ENCODE peak calls at places on chromosome 13, in nine cellular contexts. One of them, this sample, is unnamed.

GRCh38 chr13:89239361-89240127 is 1568.4 kb downstream of the SLITRK5 start:
- DNase-seq in lung: no peak
- DNase-seq in brain microvascular endothelial cell: no peak
- DNase-seq in tibial nerve: no peak
- DNase-seq in transverse colon: no peak
- DNase-seq in left ventricle myocardium inferior: no peak
- DNase-seq in uterus: no peak
- DNase-seq in breast epithelium: no peak
- DNase-seq in fibroblast of lung: no peak
- DNase-seq in this sample: no peak

GRCh38 chr13:78680611-78681010 is 21.7 kb upstream of the OBI1 start:
- DNase-seq in fibroblast of lung: no peak
- DNase-seq in breast epithelium: no peak
- DNase-seq in transverse colon: no peak
- DNase-seq in brain microvascular endothelial cell: no peak
- DNase-seq in uterus: no peak
- DNase-seq in lung: no peak
- DNase-seq in left ventricle myocardium inferior: no peak
- DNase-seq in tibial nerve: no peak
- DNase-seq in this sample: no peak

GRCh38 chr13:73040479-73040878 is 18.3 kb upstream of the KLF5 start:
- DNase-seq in transverse colon: no peak
- DNase-seq in brain microvascular endothelial cell: no peak
- DNase-seq in breast epithelium: no peak
- DNase-seq in uterus: no peak
- DNase-seq in lung: no peak
- DNase-seq in left ventricle myocardium inferior: no peak
- DNase-seq in tibial nerve: no peak
- DNase-seq in fibroblast of lung: no peak
- DNase-seq in this sample: no peak

GRCh38 chr13:112346899-112347229 is 29.3 kb upstream of the SPACA7 start:
- DNase-seq in left ventricle myocardium inferior: no peak
- DNase-seq in brain microvascular endothelial cell: no peak
- DNase-seq in uterus: no peak
- DNase-seq in transverse colon: no peak
- DNase-seq in fibroblast of lung: no peak
- DNase-seq in lung: no peak
- DNase-seq in breast epithelium: no peak
- DNase-seq in tibial nerve: no peak
- DNase-seq in this sample: no peak

GRCh38 chr13:44437356-44438233 is 64.0 kb downstream of the SERP2 start:
- DNase-seq in left ventricle myocardium inferior: no peak
- DNase-seq in breast epithelium: no peak
- DNase-seq in fibroblast of lung: peak
- DNase-seq in tibial nerve: no peak
- DNase-seq in uterus: no peak
- DNase-seq in lung: no peak
- DNase-seq in transverse colon: no peak
- DNase-seq in brain microvascular endothelial cell: no peak
- DNase-seq in this sample: no peak

GRCh38 chr13:63025741-63026140 is 1610.1 kb upstream of the PCDH20 start:
- DNase-seq in fibroblast of lung: no peak
- DNase-seq in transverse colon: no peak
- DNase-seq in brain microvascular endothelial cell: no peak
- DNase-seq in breast epithelium: no peak
- DNase-seq in lung: no peak
- DNase-seq in uterus: no peak
- DNase-seq in left ventricle myocardium inferior: no peak
- DNase-seq in tibial nerve: no peak
- DNase-seq in this sample: no peak

GRCh38 chr13:45367995-45368394 is 27.0 kb upstream of the TPT1 start:
- DNase-seq in left ventricle myocardium inferior: no peak
- DNase-seq in uterus: no peak
- DNase-seq in breast epithelium: no peak
- DNase-seq in transverse colon: no peak
- DNase-seq in tibial nerve: no peak
- DNase-seq in lung: no peak
- DNase-seq in fibroblast of lung: no peak
- DNase-seq in brain microvascular endothelial cell: no peak
- DNase-seq in this sample: no peak

GRCh38 chr13:22325761-22326160 is 654.9 kb downstream of the FGF9 start:
- DNase-seq in brain microvascular endothelial cell: no peak
- DNase-seq in transverse colon: no peak
- DNase-seq in breast epithelium: no peak
- DNase-seq in tibial nerve: no peak
- DNase-seq in uterus: no peak
- DNase-seq in fibroblast of lung: no peak
- DNase-seq in left ventricle myocardium inferior: no peak
- DNase-seq in lung: no peak
- DNase-seq in this sample: no peak

GRCh38 chr13:90154311-90154960 is 1193.1 kb upstream of the MIR17HG start:
- DNase-seq in tibial nerve: no peak
- DNase-seq in left ventricle myocardium inferior: no peak
- DNase-seq in fibroblast of lung: peak
- DNase-seq in brain microvascular endothelial cell: no peak
- DNase-seq in lung: no peak
- DNase-seq in breast epithelium: no peak
- DNase-seq in transverse colon: no peak
- DNase-seq in uterus: no peak
- DNase-seq in this sample: no peak

GRCh38 chr13:109155301-109155761 is 525.9 kb downstream of the MYO16 start:
- DNase-seq in transverse colon: no peak
- DNase-seq in fibroblast of lung: peak
- DNase-seq in brain microvascular endothelial cell: peak
- DNase-seq in tibial nerve: no peak
- DNase-seq in breast epithelium: no peak
- DNase-seq in lung: peak
- DNase-seq in uterus: no peak
- DNase-seq in left ventricle myocardium inferior: no peak
- DNase-seq in this sample: peak

GRCh38 chr13:95533545-95534135 is 18.9 kb upstream of the CLDN10 start:
- DNase-seq in lung: no peak
- DNase-seq in breast epithelium: no peak
- DNase-seq in brain microvascular endothelial cell: no peak
- DNase-seq in transverse colon: peak
- DNase-seq in uterus: no peak
- DNase-seq in fibroblast of lung: no peak
- DNase-seq in left ventricle myocardium inferior: no peak
- DNase-seq in tibial nerve: no peak
- DNase-seq in this sample: no peak

GRCh38 chr13:73421310-73421912 is 362.6 kb downstream of the KLF5 start:
- DNase-seq in tibial nerve: no peak
- DNase-seq in brain microvascular endothelial cell: no peak
- DNase-seq in lung: no peak
- DNase-seq in transverse colon: peak
- DNase-seq in breast epithelium: no peak
- DNase-seq in left ventricle myocardium inferior: no peak
- DNase-seq in uterus: no peak
- DNase-seq in fibroblast of lung: peak
- DNase-seq in this sample: peak

GRCh38 chr13:61286148-61286745 is 129.4 kb downstream of the PCDH20 start:
- DNase-seq in tibial nerve: no peak
- DNase-seq in transverse colon: no peak
- DNase-seq in uterus: no peak
- DNase-seq in fibroblast of lung: no peak
- DNase-seq in breast epithelium: no peak
- DNase-seq in lung: no peak
- DNase-seq in left ventricle myocardium inferior: no peak
- DNase-seq in brain microvascular endothelial cell: no peak
- DNase-seq in this sample: no peak

GRCh38 chr13:33606692-33607091 is 211.3 kb upstream of the RFC3 start:
- DNase-seq in breast epithelium: no peak
- DNase-seq in lung: no peak
- DNase-seq in brain microvascular endothelial cell: no peak
- DNase-seq in tibial nerve: no peak
- DNase-seq in fibroblast of lung: no peak
- DNase-seq in transverse colon: no peak
- DNase-seq in left ventricle myocardium inferior: no peak
- DNase-seq in uterus: no peak
- DNase-seq in this sample: no peak

GRCh38 chr13:91291078-91291477 is 56.4 kb upstream of the MIR17HG start:
- DNase-seq in transverse colon: no peak
- DNase-seq in tibial nerve: no peak
- DNase-seq in fibroblast of lung: no peak
- DNase-seq in lung: no peak
- DNase-seq in breast epithelium: no peak
- DNase-seq in uterus: no peak
- DNase-seq in left ventricle myocardium inferior: no peak
- DNase-seq in brain microvascular endothelial cell: no peak
- DNase-seq in this sample: no peak

GRCh38 chr13:44313674-44314073 is 60.0 kb upstream of the SERP2 start:
- DNase-seq in lung: no peak
- DNase-seq in uterus: no peak
- DNase-seq in breast epithelium: no peak
- DNase-seq in brain microvascular endothelial cell: peak
- DNase-seq in left ventricle myocardium inferior: no peak
- DNase-seq in fibroblast of lung: peak
- DNase-seq in tibial nerve: no peak
- DNase-seq in transverse colon: no peak
- DNase-seq in this sample: peak

GRCh38 chr13:71906438-71906837 is 39.4 kb upstream of the DACH1 start:
- DNase-seq in lung: no peak
- DNase-seq in breast epithelium: no peak
- DNase-seq in left ventricle myocardium inferior: no peak
- DNase-seq in uterus: no peak
- DNase-seq in fibroblast of lung: no peak
- DNase-seq in transverse colon: no peak
- DNase-seq in brain microvascular endothelial cell: no peak
- DNase-seq in tibial nerve: no peak
- DNase-seq in this sample: no peak

GRCh38 chr13:20125129-20125782 is 35.6 kb downstream of the GJA3 start:
- DNase-seq in uterus: no peak
- DNase-seq in lung: no peak
- DNase-seq in fibroblast of lung: peak
- DNase-seq in breast epithelium: no peak
- DNase-seq in tibial nerve: no peak
- DNase-seq in left ventricle myocardium inferior: no peak
- DNase-seq in transverse colon: no peak
- DNase-seq in brain microvascular endothelial cell: peak
- DNase-seq in this sample: no peak

GRCh38 chr13:49749852-49750251 is 42.6 kb downstream of the KPNA3 start:
- DNase-seq in left ventricle myocardium inferior: no peak
- DNase-seq in breast epithelium: no peak
- DNase-seq in fibroblast of lung: peak
- DNase-seq in uterus: no peak
- DNase-seq in lung: no peak
- DNase-seq in brain microvascular endothelial cell: no peak
- DNase-seq in tibial nerve: no peak
- DNase-seq in transverse colon: no peak
- DNase-seq in this sample: no peak
- H3K4me3 ChIP-seq in left ventricle myocardium inferior: no peak
- H3K4me3 ChIP-seq in breast epithelium: no peak
- H3K4me3 ChIP-seq in fibroblast of lung: no peak
- H3K4me3 ChIP-seq in uterus: no peak
- H3K4me3 ChIP-seq in lung: no peak
- H3K4me3 ChIP-seq in brain microvascular endothelial cell: no peak
- H3K4me3 ChIP-seq in tibial nerve: no peak
- H3K4me3 ChIP-seq in transverse colon: no peak
- H3K4me3 ChIP-seq in this sample: no peak

GRCh38 chr13:39602277-39602613 is 748 bp downstream of the LHFPL6 start:
- DNase-seq in transverse colon: no peak
- DNase-seq in breast epithelium: no peak
- DNase-seq in lung: no peak
- DNase-seq in left ventricle myocardium inferior: no peak
- DNase-seq in uterus: no peak
- DNase-seq in fibroblast of lung: no peak
- DNase-seq in tibial nerve: no peak
- DNase-seq in brain microvascular endothelial cell: no peak
- DNase-seq in this sample: no peak
- H3K27ac ChIP-seq in transverse colon: peak
- H3K27ac ChIP-seq in breast epithelium: peak
- H3K27ac ChIP-seq in lung: peak
- H3K27ac ChIP-seq in left ventricle myocardium inferior: peak
- H3K27ac ChIP-seq in uterus: peak
- H3K27ac ChIP-seq in fibroblast of lung: peak
- H3K27ac ChIP-seq in tibial nerve: peak
- H3K27ac ChIP-seq in brain microvascular endothelial cell: peak
- H3K27ac ChIP-seq in this sample: no peak

DNA sequence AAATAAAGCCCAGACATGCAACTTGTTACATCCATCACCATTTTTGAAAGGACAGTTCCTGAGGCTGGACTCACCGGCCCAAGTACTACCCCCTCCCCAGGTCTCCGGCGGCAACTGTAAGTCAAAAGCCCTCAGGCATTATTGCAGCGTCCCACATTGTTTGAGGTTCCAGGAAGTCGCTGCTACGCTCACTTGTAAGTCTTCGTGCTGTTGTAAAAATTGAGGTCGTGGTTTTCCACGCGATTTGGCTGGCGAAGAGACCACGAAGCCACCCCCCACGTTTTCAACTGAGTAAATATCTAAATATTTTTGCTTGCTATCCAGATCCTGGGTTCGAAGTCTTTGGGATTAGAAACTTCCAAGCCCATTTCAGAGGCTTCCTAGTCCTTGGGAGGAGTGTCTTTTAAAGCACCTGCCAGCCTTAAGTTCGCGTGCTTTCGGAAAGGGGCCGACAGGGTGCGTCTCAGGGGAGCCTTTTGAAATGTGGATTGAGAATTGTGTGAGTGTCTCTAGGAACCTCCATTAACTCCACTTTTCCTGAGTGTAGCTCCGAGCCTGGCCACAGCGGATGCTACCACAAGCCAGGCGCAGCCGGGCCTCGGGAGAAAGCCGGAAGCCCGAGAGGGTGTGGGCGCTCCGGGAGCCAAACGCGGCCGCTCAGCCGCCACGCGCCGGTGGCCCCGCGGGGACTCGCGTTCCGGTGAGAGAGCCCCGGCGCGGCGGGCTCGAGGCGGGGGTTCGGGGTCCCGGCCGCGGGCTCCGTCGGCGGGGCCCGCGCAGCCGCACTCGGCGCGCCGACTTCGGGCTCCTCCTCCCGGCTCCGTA is at the start of gene FNDC3A:
- DNase-seq in breast epithelium: peak
- DNase-seq in lung: peak
- DNase-seq in left ventricle myocardium inferior: peak
- DNase-seq in brain microvascular endothelial cell: peak
- DNase-seq in transverse colon: peak
- DNase-seq in tibial nerve: peak
- DNase-seq in fibroblast of lung: peak
- DNase-seq in uterus: peak
- DNase-seq in this sample: peak
- TF ChIP-seq CTCF in breast epithelium: no peak
- TF ChIP-seq CTCF in lung: no peak
- TF ChIP-seq CTCF in left ventricle myocardium inferior: peak
- TF ChIP-seq CTCF in brain microvascular endothelial cell: peak
- TF ChIP-seq CTCF in transverse colon: no peak
- TF ChIP-seq CTCF in tibial nerve: no peak
- TF ChIP-seq CTCF in fibroblast of lung: peak
- TF ChIP-seq CTCF in uterus: peak
- TF ChIP-seq CTCF in this sample: no peak

DNA sequence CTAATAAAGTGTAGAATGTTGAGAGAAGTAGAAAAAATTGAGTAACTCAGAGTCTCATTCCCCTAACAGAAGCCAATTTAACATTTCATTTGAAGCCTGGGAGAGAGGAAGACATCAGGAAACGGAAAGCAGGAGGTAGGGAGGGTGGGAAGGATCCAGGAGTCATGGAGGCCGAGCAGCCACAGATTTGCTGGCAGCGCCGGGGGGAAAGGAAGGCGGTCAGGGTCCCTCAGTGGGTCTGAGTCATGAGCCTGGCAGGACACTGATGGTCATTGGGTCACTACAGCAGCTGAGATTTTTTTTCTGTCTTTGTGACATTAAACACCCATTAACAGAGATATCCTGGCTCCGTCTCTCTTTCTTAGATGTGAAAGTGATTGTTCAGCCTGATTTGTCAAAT is 248.1 kb downstream of the EFNB2 start:
- DNase-seq in fibroblast of lung: no peak
- DNase-seq in breast epithelium: no peak
- DNase-seq in lung: no peak
- DNase-seq in brain microvascular endothelial cell: no peak
- DNase-seq in uterus: no peak
- DNase-seq in left ventricle myocardium inferior: no peak
- DNase-seq in tibial nerve: no peak
- DNase-seq in transverse colon: no peak
- DNase-seq in this sample: no peak
- H3K4me3 ChIP-seq in fibroblast of lung: no peak
- H3K4me3 ChIP-seq in breast epithelium: no peak
- H3K4me3 ChIP-seq in lung: no peak
- H3K4me3 ChIP-seq in brain microvascular endothelial cell: no peak
- H3K4me3 ChIP-seq in uterus: no peak
- H3K4me3 ChIP-seq in left ventricle myocardium inferior: no peak
- H3K4me3 ChIP-seq in tibial nerve: no peak
- H3K4me3 ChIP-seq in transverse colon: no peak
- H3K4me3 ChIP-seq in this sample: no peak

This sample was measured in PC-9.